ENCODE peak calls at places on chromosome 15, in four cellular contexts. F, S, R and X are unnamed samples.
A peak's percentile ranks its signal among the peaks of the same experiment; 100 is the strongest.

GRCh38 chr15:77143606-77144005 is 72.7 kb upstream of the TSPAN3 start:
- DNase-seq in F (no peak), S (no peak), R (no peak), X (no peak)

GRCh38 chr15:80580107-80580506 is 115.0 kb upstream of the ABHD17C start:
- DNase-seq in F (no peak), S (no peak), R (peak; percentile 69), X (peak; percentile 67)

GRCh38 chr15:56244237-56244810 is 645 bp upstream of the RFX7 start:
- DNase-seq in F (peak; percentile 81), S (peak; percentile 26), R (peak; percentile 81), X (no peak)

GRCh38 chr15:98127612-98128011 is 167.1 kb downstream of the ARRDC4 start:
- DNase-seq in F (no peak), S (no peak), R (no peak), X (no peak)

GRCh38 chr15:42035362-42035761 is 14.5 kb upstream of the PLA2G4E start:
- DNase-seq in F (no peak), S (no peak), R (peak; percentile 87), X (no peak)

GRCh38 chr15:74511583-74511982 is 29.4 kb upstream of the ARID3B start:
- DNase-seq in F (no peak), S (no peak), R (peak; percentile 82), X (no peak)

GRCh38 chr15:101310508-101310907 is 15.5 kb upstream of the SNRPA1 start:
- DNase-seq in F (no peak), S (no peak), R (no peak), X (no peak)

GRCh38 chr15:71761649-71762048 is 48.7 kb upstream of the NR2E3 start:
- DNase-seq in F (no peak), S (peak; percentile 35), R (peak; percentile 98), X (no peak)

GRCh38 chr15:39341238-39341637 is 239.6 kb upstream of the THBS1 start:
- DNase-seq in F (no peak), S (no peak), R (no peak), X (no peak)

GRCh38 chr15:29570931-29571727 is 251.1 kb downstream of the TJP1 start:
- DNase-seq in F (peak; percentile 63), S (no peak), R (peak; percentile 59), X (no peak)

GRCh38 chr15:78195735-78196201 is 38.6 kb downstream of the ACSBG1 start:
- DNase-seq in F (peak; percentile 25), S (no peak), R (peak; percentile 46), X (no peak)

GRCh38 chr15:101773496-101774100 is 29.7 kb upstream of the OR4F6 start:
- DNase-seq in F (no peak), S (no peak), R (no peak), X (no peak)

GRCh38 chr15:57647071-57647790 is 55.5 kb downstream of the MYZAP start:
- DNase-seq in F (no peak), S (no peak), R (peak; percentile 16), X (no peak)

GRCh38 chr15:50828610-50829206 is 63.2 kb upstream of the SPPL2A start:
- DNase-seq in F (no peak), S (peak; percentile 23), R (peak; percentile 84), X (no peak)

GRCh38 chr15:52349062-52349700 is 53.6 kb upstream of the MYO5C start:
- DNase-seq in F (no peak), S (no peak), R (no peak), X (no peak)

GRCh38 chr15:42373274-42373673 is 14.0 kb downstream of the CAPN3 start:
- DNase-seq in F (no peak), S (no peak), R (no peak), X (no peak)

GRCh38 chr15:94031072-94031471 is 200.3 kb upstream of the MCTP2 start:
- DNase-seq in F (no peak), S (no peak), R (no peak), X (no peak)

GRCh38 chr15:45186771-45187577 is 792 bp downstream of the SHF start:
- DNase-seq in F (no peak), S (no peak), R (no peak), X (no peak)

GRCh38 chr15:74191798-74192197 is 10.8 kb downstream of the STRA6 start:
- DNase-seq in F (no peak), S (no peak), R (peak; percentile 46), X (no peak)

GRCh38 chr15:23823508-23823907 is 136.4 kb upstream of the NDN start:
- DNase-seq in F (no peak), S (no peak), R (no peak), X (no peak)

GRCh38 chr15:78389356-78389755 is 48.7 kb upstream of the IREB2 start:
- DNase-seq in F (no peak), S (no peak), R (no peak), X (no peak)

GRCh38 chr15:66673410-66674322 is 28.4 kb upstream of the SMAD6 start:
- DNase-seq in F (no peak), S (no peak), R (no peak), X (no peak)

GRCh38 chr15:60859996-60860494 is 369.1 kb downstream of the RORA start:
- DNase-seq in F (no peak), S (no peak), R (peak; percentile 92), X (peak; percentile 23)